ENCODE peak calls at places on chromosomes 7 and 10, in eight cellular contexts. B is left cardiac atrium; J is hepatocyte; N is stimulated activated CD8-positive, alpha-beta memory T cell treated with anti-CD3 and anti-CD28 coated beads, Interleukin-7, amount 100 ng/mL, for 4 hours; P is activated CD4-positive, alpha-beta T cell treated with anti-CD3 and anti-CD28 coated beads, Interleukin-2, amount 10 ng/mL, durations not matched to agents 7 days and 5 days; E is right cardiac atrium; X is activated T-helper 1 cell treated with anti-CD3 and anti-CD28 coated beads, Interleukin-2, amount 50 U/mL, for 16 hours; V is GF-D8. M is an unnamed sample.

GRCh38 chr10:28505359-28505959 is 27.5 kb upstream of the WAC start:
- DNase-seq in B (no peak), J (no peak), N (no peak), P (no peak), E (no peak), X (no peak), V (peak), M (peak)

GRCh38 chr10:70942125-70942524 is 53.8 kb upstream of the PCBD1 start:
- DNase-seq in B (no peak), J (no peak), N (no peak), P (no peak), E (no peak), X (no peak), V (no peak), M (no peak)

GRCh38 chr10:79560160-79560709 is at the start of gene SFTPA2:
- DNase-seq in B (no peak), J (no peak), N (no peak), P (no peak), E (no peak), X (no peak), V (no peak), M (no peak)

GRCh38 chr7:24010495-24010894 is 273.5 kb upstream of the NPY start:
- DNase-seq in B (no peak), J (no peak), N (no peak), P (no peak), E (no peak), X (no peak), V (no peak), M (no peak)

GRCh38 chr7:108351715-108352114 is 104.5 kb downstream of the NRCAM start:
- DNase-seq in B (no peak), J (no peak), N (no peak), P (no peak), E (no peak), X (no peak), V (no peak), M (no peak)

GRCh38 chr10:111756541-111757061 is 427.0 kb downstream of the GPAM start:
- DNase-seq in B (peak), J (peak), N (no peak), P (peak), E (peak), X (no peak), V (no peak), M (peak)

GRCh38 chr7:36338256-36338655 is 51.4 kb upstream of the ANLN start:
- DNase-seq in B (no peak), J (no peak), N (no peak), P (no peak), E (no peak), X (no peak), V (no peak), M (no peak)

GRCh38 chr7:113142385-113143119 is 24.2 kb upstream of the SMIM30 start:
- DNase-seq in B (no peak), J (no peak), N (no peak), P (no peak), E (no peak), X (no peak), V (no peak), M (peak)

GRCh38 chr10:15045380-15045779 is 1.6 kb downstream of the OLAH start:
- DNase-seq in B (no peak), J (no peak), N (no peak), P (no peak), E (no peak), X (no peak), V (no peak), M (no peak)

GRCh38 chr7:129095258-129095657 is 40.3 kb upstream of the TNPO3 start:
- DNase-seq in B (no peak), J (no peak), N (no peak), P (peak), E (no peak), X (no peak), V (no peak), M (no peak)

GRCh38 chr10:15168296-15168780 is at the start of gene NMT2:
- DNase-seq in B (peak), J (no peak), N (no peak), P (no peak), E (peak), X (peak), V (peak), M (peak)

GRCh38 chr10:110783509-110784103 is 88.1 kb upstream of the PDCD4 start:
- DNase-seq in B (no peak), J (no peak), N (peak), P (peak), E (peak), X (peak), V (no peak), M (no peak)

GRCh38 chr7:7554021-7554432 is 12.7 kb upstream of the MIOS start:
- DNase-seq in B (no peak), J (no peak), N (no peak), P (no peak), E (no peak), X (no peak), V (no peak), M (no peak)